ENCODE peak calls at places on chromosomes 5 and 9, in four cellular contexts. H is fibroblast of the aortic adventitia, O is CMK, V is GM13976. N is an unnamed sample.

GRCh38 chr5:150279618-150280017 is 10.0 kb downstream of the CAMK2A start:
- DNase-seq in O (no peak), V (no peak), H (no peak), N (no peak)

GRCh38 chr9:134231330-134231745 is 67.0 kb upstream of the RNU6ATAC start:
- DNase-seq in O (no peak), V (no peak), H (no peak), N (no peak)

GRCh38 chr9:69186841-69187611 is 12.9 kb downstream of the TJP2 start:
- DNase-seq in H (peak; percentile 87), O (no peak), V (no peak), N (peak; percentile 41)

GRCh38 chr5:156934450-156935211 is 28.4 kb downstream of the TIMD4 start:
- DNase-seq in H (no peak), V (no peak), O (peak; percentile 12), N (no peak)

GRCh38 chr9:6247266-6247665 is 31.7 kb downstream of the IL33 start:
- DNase-seq in O (no peak), H (peak; percentile 26), V (no peak), N (peak; percentile 78)

GRCh38 chr9:84296146-84296843 is 44.3 kb downstream of the SLC28A3 start:
- DNase-seq in V (peak; percentile 51), H (peak; percentile 49), O (no peak), N (peak; percentile 79)

GRCh38 chr5:168793844-168794837 is 215.0 kb upstream of the PANK3 start:
- DNase-seq in O (no peak), H (peak; percentile 63), V (no peak), N (peak; percentile 9)

GRCh38 chr9:76181020-76181641 is 213.1 kb downstream of the RFK start:
- DNase-seq in V (no peak), H (peak; percentile 60), O (no peak), N (peak; percentile 78)

GRCh38 chr9:121721770-121722169 is 70.3 kb downstream of the DAB2IP start:
- DNase-seq in V (no peak), H (peak; percentile 36), O (no peak), N (no peak)

GRCh38 chr9:116800885-116801284 is 113.8 kb downstream of the TRIM32 start:
- DNase-seq in H (no peak), O (no peak), V (peak; percentile 33), N (no peak)

N was measured in M059J.